ENCODE peak calls at places on chromosomes 5 and 9, in nine cellular contexts. One of them, this sample, is unnamed.

GRCh38 chr9:98034593-98035546 is 21.7 kb upstream of the NANS start:
- DNase-seq in SW480: peak
- DNase-seq in aorta: peak
- DNase-seq in naive B cell: peak
- DNase-seq in heart right ventricle: peak
- DNase-seq in ovary: peak
- DNase-seq in stimulated activated CD8-positive, alpha-beta memory T cell treated with anti-CD3 and anti-CD28 coated beads, Interleukin-4, amount 100 ng/mL, for 1 hour: peak
- DNase-seq in hepatic stellate cell: peak
- DNase-seq in naive thymus-derived CD8-positive, alpha-beta T cell: peak
- DNase-seq in this sample: peak

GRCh38 chr5:140112685-140113179 is 1.2 kb upstream of the PURA start:
- DNase-seq in heart right ventricle: no peak
- DNase-seq in naive thymus-derived CD8-positive, alpha-beta T cell: no peak
- DNase-seq in aorta: no peak
- DNase-seq in naive B cell: no peak
- DNase-seq in hepatic stellate cell: peak
- DNase-seq in stimulated activated CD8-positive, alpha-beta memory T cell treated with anti-CD3 and anti-CD28 coated beads, Interleukin-4, amount 100 ng/mL, for 1 hour: no peak
- DNase-seq in ovary: no peak
- DNase-seq in SW480: no peak
- DNase-seq in this sample: no peak

GRCh38 chr5:75062925-75063531 is 10.7 kb upstream of the GCNT4 start:
- DNase-seq in aorta: no peak
- DNase-seq in naive B cell: no peak
- DNase-seq in heart right ventricle: no peak
- DNase-seq in naive thymus-derived CD8-positive, alpha-beta T cell: no peak
- DNase-seq in ovary: no peak
- DNase-seq in SW480: no peak
- DNase-seq in hepatic stellate cell: no peak
- DNase-seq in stimulated activated CD8-positive, alpha-beta memory T cell treated with anti-CD3 and anti-CD28 coated beads, Interleukin-4, amount 100 ng/mL, for 1 hour: no peak
- DNase-seq in this sample: no peak

GRCh38 chr9:115278241-115279035 is 160.5 kb upstream of the TNC start:
- DNase-seq in aorta: no peak
- DNase-seq in ovary: no peak
- DNase-seq in heart right ventricle: no peak
- DNase-seq in stimulated activated CD8-positive, alpha-beta memory T cell treated with anti-CD3 and anti-CD28 coated beads, Interleukin-4, amount 100 ng/mL, for 1 hour: no peak
- DNase-seq in hepatic stellate cell: no peak
- DNase-seq in naive thymus-derived CD8-positive, alpha-beta T cell: no peak
- DNase-seq in naive B cell: no peak
- DNase-seq in SW480: no peak
- DNase-seq in this sample: no peak

GRCh38 chr5:168865973-168866372 is 286.8 kb upstream of the PANK3 start:
- DNase-seq in stimulated activated CD8-positive, alpha-beta memory T cell treated with anti-CD3 and anti-CD28 coated beads, Interleukin-4, amount 100 ng/mL, for 1 hour: no peak
- DNase-seq in SW480: no peak
- DNase-seq in naive B cell: no peak
- DNase-seq in naive thymus-derived CD8-positive, alpha-beta T cell: no peak
- DNase-seq in hepatic stellate cell: no peak
- DNase-seq in ovary: no peak
- DNase-seq in heart right ventricle: no peak
- DNase-seq in aorta: no peak
- DNase-seq in this sample: no peak

GRCh38 chr9:113625456-113625855 is 161.9 kb downstream of the RGS3 start:
- DNase-seq in naive thymus-derived CD8-positive, alpha-beta T cell: no peak
- DNase-seq in stimulated activated CD8-positive, alpha-beta memory T cell treated with anti-CD3 and anti-CD28 coated beads, Interleukin-4, amount 100 ng/mL, for 1 hour: no peak
- DNase-seq in aorta: peak
- DNase-seq in naive B cell: no peak
- DNase-seq in SW480: no peak
- DNase-seq in heart right ventricle: no peak
- DNase-seq in hepatic stellate cell: no peak
- DNase-seq in ovary: no peak
- DNase-seq in this sample: no peak

GRCh38 chr9:127066775-127067111 is 55.7 kb downstream of the ANGPTL2 start:
- DNase-seq in ovary: no peak
- DNase-seq in hepatic stellate cell: no peak
- DNase-seq in naive B cell: no peak
- DNase-seq in heart right ventricle: no peak
- DNase-seq in naive thymus-derived CD8-positive, alpha-beta T cell: no peak
- DNase-seq in SW480: no peak
- DNase-seq in stimulated activated CD8-positive, alpha-beta memory T cell treated with anti-CD3 and anti-CD28 coated beads, Interleukin-4, amount 100 ng/mL, for 1 hour: no peak
- DNase-seq in aorta: no peak
- DNase-seq in this sample: no peak

GRCh38 chr5:32153723-32154122 is 20.4 kb downstream of the GOLPH3 start:
- DNase-seq in aorta: no peak
- DNase-seq in naive B cell: no peak
- DNase-seq in stimulated activated CD8-positive, alpha-beta memory T cell treated with anti-CD3 and anti-CD28 coated beads, Interleukin-4, amount 100 ng/mL, for 1 hour: no peak
- DNase-seq in SW480: no peak
- DNase-seq in hepatic stellate cell: no peak
- DNase-seq in naive thymus-derived CD8-positive, alpha-beta T cell: no peak
- DNase-seq in ovary: no peak
- DNase-seq in heart right ventricle: no peak
- DNase-seq in this sample: no peak

GRCh38 chr9:131120620-131121228 is 4.7 kb upstream of the NUP214 start:
- DNase-seq in stimulated activated CD8-positive, alpha-beta memory T cell treated with anti-CD3 and anti-CD28 coated beads, Interleukin-4, amount 100 ng/mL, for 1 hour: no peak
- DNase-seq in heart right ventricle: no peak
- DNase-seq in hepatic stellate cell: no peak
- DNase-seq in naive thymus-derived CD8-positive, alpha-beta T cell: no peak
- DNase-seq in ovary: no peak
- DNase-seq in naive B cell: no peak
- DNase-seq in SW480: no peak
- DNase-seq in aorta: peak
- DNase-seq in this sample: no peak

GRCh38 chr5:160751297-160751696 is 100.7 kb downstream of the ATP10B start:
- DNase-seq in hepatic stellate cell: no peak
- DNase-seq in stimulated activated CD8-positive, alpha-beta memory T cell treated with anti-CD3 and anti-CD28 coated beads, Interleukin-4, amount 100 ng/mL, for 1 hour: no peak
- DNase-seq in SW480: no peak
- DNase-seq in aorta: no peak
- DNase-seq in naive thymus-derived CD8-positive, alpha-beta T cell: no peak
- DNase-seq in naive B cell: no peak
- DNase-seq in ovary: no peak
- DNase-seq in heart right ventricle: no peak
- DNase-seq in this sample: no peak

GRCh38 chr5:169876376-169876775 is 103.9 kb downstream of the INSYN2B start:
- DNase-seq in hepatic stellate cell: no peak
- DNase-seq in stimulated activated CD8-positive, alpha-beta memory T cell treated with anti-CD3 and anti-CD28 coated beads, Interleukin-4, amount 100 ng/mL, for 1 hour: no peak
- DNase-seq in heart right ventricle: no peak
- DNase-seq in naive thymus-derived CD8-positive, alpha-beta T cell: no peak
- DNase-seq in naive B cell: no peak
- DNase-seq in SW480: peak
- DNase-seq in ovary: no peak
- DNase-seq in aorta: no peak
- DNase-seq in this sample: no peak

GRCh38 chr9:89218040-89218928 is 39.7 kb upstream of the SHC3 start:
- DNase-seq in SW480: no peak
- DNase-seq in aorta: no peak
- DNase-seq in naive thymus-derived CD8-positive, alpha-beta T cell: no peak
- DNase-seq in hepatic stellate cell: no peak
- DNase-seq in naive B cell: no peak
- DNase-seq in ovary: no peak
- DNase-seq in heart right ventricle: no peak
- DNase-seq in stimulated activated CD8-positive, alpha-beta memory T cell treated with anti-CD3 and anti-CD28 coated beads, Interleukin-4, amount 100 ng/mL, for 1 hour: no peak
- DNase-seq in this sample: no peak

GRCh38 chr9:34279431-34279830 is 49.6 kb downstream of the KIF24 start:
- DNase-seq in stimulated activated CD8-positive, alpha-beta memory T cell treated with anti-CD3 and anti-CD28 coated beads, Interleukin-4, amount 100 ng/mL, for 1 hour: no peak
- DNase-seq in SW480: no peak
- DNase-seq in ovary: no peak
- DNase-seq in hepatic stellate cell: no peak
- DNase-seq in aorta: no peak
- DNase-seq in naive thymus-derived CD8-positive, alpha-beta T cell: no peak
- DNase-seq in heart right ventricle: no peak
- DNase-seq in naive B cell: no peak
- DNase-seq in this sample: no peak